ENCODE peak calls at places on chromosomes 13 and 19, in five cellular contexts. Z is K562, J is HepG2, Q is H1, D is GM12878. Y is an unnamed sample.

GRCh38 chr13:55553736-55554135 is 1587.0 kb upstream of the PRR20A start:
- DNase-seq in J (no peak), D (no peak), Z (no peak), Q (no peak), Y (no peak)

GRCh38 chr19:9885077-9885552 is 50.0 kb downstream of the PIN1 start:
- DNase-seq in D (no peak), J (no peak), Q (no peak), Z (no peak), Y (no peak)

GRCh38 chr13:42821437-42821836 is 40.1 kb downstream of the FAM216B start:
- DNase-seq in Q (no peak), D (no peak), Z (no peak), J (no peak), Y (no peak)

GRCh38 chr13:108495686-108496363 is 133.6 kb upstream of the MYO16 start:
- DNase-seq in Z (no peak), D (no peak), J (no peak), Q (no peak), Y (no peak)

GRCh38 chr19:39154626-39155100 is 29.1 kb downstream of the PAK4 start:
- DNase-seq in D (no peak), J (no peak), Q (no peak), Z (peak), Y (peak)

GRCh38 chr13:98706446-98707110 is 45.9 kb downstream of the SLC15A1 start:
- DNase-seq in Q (no peak), D (peak), Z (no peak), J (peak), Y (no peak)

GRCh38 chr19:18889949-18890745 is 5.8 kb downstream of the CERS1 start:
- DNase-seq in Z (no peak), J (no peak), Q (no peak), D (no peak), Y (no peak)

GRCh38 chr13:51998723-51999471 is 12.4 kb downstream of the ATP7B start:
- DNase-seq in D (no peak), J (peak), Z (no peak), Q (no peak), Y (no peak)

GRCh38 chr19:3783660-3784584 is 2.3 kb downstream of the MATK start:
- DNase-seq in D (no peak), Z (peak), J (peak), Q (no peak), Y (no peak)

GRCh38 chr13:99215466-99215865 is 14.8 kb downstream of the UBAC2 start:
- DNase-seq in D (no peak), Z (no peak), Q (no peak), J (no peak), Y (no peak)

GRCh38 chr13:47000166-47000565 is 103.3 kb upstream of the HTR2A start:
- DNase-seq in D (no peak), J (no peak), Q (no peak), Z (no peak), Y (no peak)

GRCh38 chr13:21014139-21014665 is 47.2 kb downstream of the LATS2 start:
- DNase-seq in Q (no peak), J (no peak), Z (no peak), D (no peak), Y (no peak)

GRCh38 chr19:46009530-46010510 is 13.0 kb downstream of the PGLYRP1 start:
- DNase-seq in J (peak), D (no peak), Z (peak), Q (no peak), Y (peak)

GRCh38 chr19:29489182-29489951 is 36.4 kb upstream of the VSTM2B start:
- DNase-seq in Q (no peak), Z (no peak), D (no peak), J (no peak), Y (no peak)

GRCh38 chr13:97298816-97299215 is 76.7 kb downstream of the MBNL2 start:
- DNase-seq in D (no peak), Z (no peak), J (no peak), Q (no peak), Y (no peak)

GRCh38 chr19:51794865-51795490 is at the start of gene FPR3:
- DNase-seq in Z (no peak), Q (no peak), D (no peak), J (no peak), Y (no peak)

GRCh38 chr13:30652746-30653145 is 35.0 kb downstream of the USPL1 start:
- DNase-seq in D (no peak), J (no peak), Q (no peak), Z (no peak), Y (no peak)

DNA sequence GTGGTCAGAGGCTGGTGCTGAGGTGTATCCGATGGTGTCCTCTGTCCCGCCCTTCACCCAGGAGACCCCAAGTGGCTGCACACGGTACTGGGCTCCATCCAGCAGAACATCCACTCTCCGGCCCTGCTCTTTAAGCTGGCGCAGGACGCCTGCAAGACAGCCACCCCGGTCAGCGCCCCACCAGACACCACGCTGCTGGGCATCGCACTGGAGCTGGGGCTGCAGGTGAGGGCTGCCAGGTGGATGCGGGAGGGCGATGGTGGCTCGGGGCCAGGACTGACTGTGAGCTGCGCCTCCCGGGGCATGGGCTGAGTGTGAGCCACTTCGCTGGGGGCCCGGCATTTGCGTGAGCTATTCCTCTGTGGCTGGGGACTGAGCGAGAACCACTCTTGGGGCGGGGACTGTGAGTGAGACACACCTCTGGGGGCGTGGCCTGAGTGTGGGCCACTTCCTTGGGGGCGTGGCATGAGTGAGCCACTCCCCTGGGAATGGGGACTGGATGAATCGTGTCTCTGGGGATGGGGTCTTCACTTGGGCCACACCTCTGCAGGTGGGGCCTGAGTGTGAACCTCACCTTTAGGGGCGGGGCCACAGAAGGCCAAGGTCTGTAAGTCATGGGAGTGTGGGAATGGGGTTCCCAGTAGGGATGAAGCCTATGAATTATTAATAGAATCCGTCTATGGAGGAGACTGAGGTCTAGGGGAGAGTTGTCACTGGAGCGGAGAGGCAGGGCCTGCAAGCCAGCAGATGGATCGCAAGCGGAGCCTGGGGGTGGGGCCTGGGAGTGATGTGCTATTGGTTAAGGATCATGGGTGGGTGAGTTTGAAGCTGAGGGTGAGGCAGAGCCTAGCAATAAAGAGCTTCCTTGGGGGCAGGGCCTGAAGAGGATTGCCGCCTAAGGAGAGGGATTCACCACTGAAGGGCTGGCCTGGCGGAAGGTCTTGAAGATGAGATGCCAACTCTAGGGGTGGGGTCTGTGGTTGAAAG is 30.5 kb downstream of the ZSWIM4 start:
- DNase-seq in Z (peak), D (no peak), J (no peak), Q (no peak), Y (no peak)
- TF ChIP-seq ZNF274 in Z (no peak), D (no peak), J (no peak), Q (no peak), Y (no peak)

GRCh38 chr13:91349992-91350911 is 2.8 kb downstream of the MIR17HG start:
- DNase-seq in Q (no peak), J (no peak), Z (no peak), D (no peak), Y (no peak)

GRCh38 chr13:91348906-91349435 is 1.5 kb downstream of the MIR17HG start:
- DNase-seq in D (peak), Q (no peak), J (peak), Z (no peak), Y (peak)

GRCh38 chr13:91347212-91347995 is at the start of gene MIR17HG:
- DNase-seq in Q (peak), Z (peak), J (peak), D (peak), Y (peak)

GRCh38 chr13:91346848-91347211 is 657 bp upstream of the MIR17HG start:
- DNase-seq in Z (peak), Q (no peak), J (no peak), D (peak), Y (no peak)

DNA sequence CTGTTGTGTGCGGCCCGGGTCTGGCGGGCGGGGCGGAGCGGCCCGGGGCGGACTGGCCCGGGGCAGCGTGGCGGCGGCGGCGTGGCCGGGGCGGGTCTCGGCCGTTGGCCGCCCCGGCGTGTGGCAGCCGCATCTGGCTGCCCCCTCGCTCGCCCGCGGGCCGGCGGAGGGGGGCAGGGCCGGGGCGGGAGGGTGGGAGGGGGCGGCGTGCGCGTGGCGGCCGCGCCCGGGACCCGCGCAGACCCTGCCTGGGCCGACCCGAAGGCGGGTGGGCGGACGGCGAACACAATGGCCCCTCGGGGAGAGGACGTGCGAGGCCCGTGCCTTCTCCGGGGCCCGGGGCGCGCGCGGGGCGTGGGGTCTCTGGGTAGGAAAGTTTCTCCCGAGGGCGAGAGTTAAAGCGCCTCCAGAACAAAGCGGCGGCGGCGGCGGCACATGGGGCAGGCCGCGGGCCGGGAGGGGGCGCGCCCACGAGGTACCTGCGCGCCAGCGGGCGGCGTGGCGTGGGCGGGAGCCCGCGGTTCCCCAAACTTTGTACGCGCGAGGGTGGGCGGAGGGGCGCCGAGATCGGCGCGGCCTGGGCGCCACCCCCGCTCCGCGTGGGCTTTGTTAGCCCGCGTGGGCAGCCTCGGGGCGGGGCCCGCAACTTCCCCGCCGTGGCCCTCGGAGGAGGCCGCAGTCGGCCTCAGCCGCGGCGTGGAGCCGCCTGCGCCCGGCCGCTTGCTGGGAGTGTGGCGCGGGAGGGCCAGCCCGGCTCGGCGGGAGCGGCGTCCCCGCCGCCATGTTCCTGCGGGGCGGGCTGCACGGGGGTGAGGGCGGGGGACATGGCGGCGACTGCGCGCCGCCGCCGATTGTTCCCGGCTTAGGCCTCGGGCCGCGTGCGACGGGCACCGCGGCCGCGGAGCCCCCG is 764 bp downstream of the MIR17HG start:
- DNase-seq in D (no peak), Z (peak), Q (no peak), J (no peak), Y (no peak)
- H3K4me2 ChIP-seq in D (no peak), Z (peak), Q (no peak), J (peak), Y (peak)

GRCh38 chr19:4997297-4997696 is 28.4 kb downstream of the KDM4B start:
- DNase-seq in J (no peak), Q (no peak), D (no peak), Z (no peak), Y (no peak)
- TF ChIP-seq ZNF274 in J (no peak), Q (no peak), D (no peak), Z (no peak), Y (no peak)

DNA sequence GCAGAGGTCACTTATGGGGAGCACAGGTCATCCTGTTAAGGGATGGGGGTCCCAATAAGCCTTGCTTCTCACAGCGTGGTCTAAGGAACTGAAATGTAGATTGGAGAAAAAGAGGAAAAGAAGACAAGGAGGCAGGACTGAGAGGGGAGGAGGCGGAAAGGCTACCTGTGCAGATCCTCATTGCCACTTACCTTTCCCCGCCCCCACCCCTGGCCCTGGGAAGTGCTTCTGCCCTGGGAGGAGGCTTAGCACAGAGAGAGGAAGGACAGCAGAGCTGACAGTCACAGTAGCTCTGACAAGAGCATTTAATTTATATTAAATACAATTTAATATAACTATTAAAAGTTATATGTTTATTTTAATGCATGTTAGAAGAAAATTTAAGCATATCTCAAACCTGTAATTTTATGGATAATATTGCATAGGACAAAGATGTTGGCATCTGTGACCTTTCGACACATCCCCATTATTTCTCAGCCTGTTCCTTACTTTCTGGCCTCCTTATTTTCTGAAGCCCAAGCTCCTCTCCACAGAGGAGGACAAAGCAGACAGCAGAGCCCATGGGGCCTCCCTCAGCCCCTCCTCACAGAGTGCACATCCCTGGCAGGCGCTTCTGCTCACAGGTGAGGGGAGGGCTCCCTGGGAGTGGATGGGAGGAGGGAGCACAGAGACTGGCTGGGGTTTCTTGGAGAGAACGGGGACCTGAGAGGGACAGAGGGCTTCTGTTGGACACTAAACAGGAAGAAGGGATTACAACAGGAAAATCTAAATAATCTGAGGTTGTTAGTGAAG is 23.4 kb downstream of the CEACAM21 start:
- DNase-seq in D (no peak), Q (no peak), J (no peak), Z (no peak), Y (no peak)
- H3K4me2 ChIP-seq in D (no peak), Q (no peak), J (no peak), Z (no peak), Y (no peak)

GRCh38 chr13:26600345-26600761 is 42.9 kb downstream of the WASF3 start:
- DNase-seq in Z (no peak), Q (no peak), D (no peak), J (no peak), Y (no peak)

GRCh38 chr13:26599403-26599802 is 41.9 kb downstream of the WASF3 start:
- DNase-seq in D (no peak), Q (no peak), J (no peak), Z (no peak), Y (no peak)

GRCh38 chr13:26599885-26600284 is 42.4 kb downstream of the WASF3 start:
- DNase-seq in Z (no peak), Q (no peak), D (no peak), J (no peak), Y (no peak)

GRCh38 chr13:26602783-26603182 is 45.3 kb downstream of the WASF3 start:
- DNase-seq in Q (no peak), Z (no peak), J (no peak), D (no peak), Y (no peak)

GRCh38 chr13:26601669-26602068 is 44.2 kb downstream of the WASF3 start:
- DNase-seq in Z (no peak), Q (no peak), J (no peak), D (peak), Y (no peak)
- TF ChIP-seq ZNF274 in Z (no peak), Q (no peak), J (no peak), D (no peak), Y (no peak)